ENCODE peak calls at places on chromosomes 2 and 18, in eight cellular contexts. One of them, this sample, is unnamed.

GRCh38 chr2:6111676-6112294 is 419.6 kb downstream of the SOX11 start:
- DNase-seq in hypothalamus: no peak
- DNase-seq in stimulated activated naive CD4-positive, alpha-beta T cell: no peak
- DNase-seq in fibroblast of the conjunctiva: no peak
- DNase-seq in stimulated activated CD8-positive, alpha-beta memory T cell treated with anti-CD3 and anti-CD28 coated beads, Interleukin-15, amount 100 ng/mL, for 24 hours: no peak
- DNase-seq in GM19239: no peak
- DNase-seq in Karpas-422: no peak
- DNase-seq in activated CD4-positive, alpha-beta T cell treated with anti-CD3 and anti-CD28 coated beads for 1 hour: no peak
- DNase-seq in this sample: no peak

GRCh38 chr18:4544131-4544530 is 89.0 kb upstream of the DLGAP1 start:
- DNase-seq in stimulated activated naive CD4-positive, alpha-beta T cell: no peak
- DNase-seq in stimulated activated CD8-positive, alpha-beta memory T cell treated with anti-CD3 and anti-CD28 coated beads, Interleukin-15, amount 100 ng/mL, for 24 hours: no peak
- DNase-seq in activated CD4-positive, alpha-beta T cell treated with anti-CD3 and anti-CD28 coated beads for 1 hour: no peak
- DNase-seq in fibroblast of the conjunctiva: peak
- DNase-seq in GM19239: no peak
- DNase-seq in hypothalamus: no peak
- DNase-seq in Karpas-422: no peak
- DNase-seq in this sample: no peak

GRCh38 chr2:1032030-1032429 is 81.4 kb downstream of the SNTG2 start:
- DNase-seq in GM19239: no peak
- DNase-seq in stimulated activated naive CD4-positive, alpha-beta T cell: no peak
- DNase-seq in hypothalamus: no peak
- DNase-seq in activated CD4-positive, alpha-beta T cell treated with anti-CD3 and anti-CD28 coated beads for 1 hour: no peak
- DNase-seq in Karpas-422: no peak
- DNase-seq in stimulated activated CD8-positive, alpha-beta memory T cell treated with anti-CD3 and anti-CD28 coated beads, Interleukin-15, amount 100 ng/mL, for 24 hours: no peak
- DNase-seq in fibroblast of the conjunctiva: no peak
- DNase-seq in this sample: no peak

GRCh38 chr2:131394147-131394931 is 30.4 kb upstream of the RAB6D start:
- DNase-seq in stimulated activated naive CD4-positive, alpha-beta T cell: no peak
- DNase-seq in Karpas-422: no peak
- DNase-seq in GM19239: no peak
- DNase-seq in hypothalamus: no peak
- DNase-seq in stimulated activated CD8-positive, alpha-beta memory T cell treated with anti-CD3 and anti-CD28 coated beads, Interleukin-15, amount 100 ng/mL, for 24 hours: no peak
- DNase-seq in fibroblast of the conjunctiva: no peak
- DNase-seq in activated CD4-positive, alpha-beta T cell treated with anti-CD3 and anti-CD28 coated beads for 1 hour: no peak
- DNase-seq in this sample: no peak

GRCh38 chr2:70312560-70312959 is 10.7 kb upstream of the FAM136A start:
- DNase-seq in stimulated activated CD8-positive, alpha-beta memory T cell treated with anti-CD3 and anti-CD28 coated beads, Interleukin-15, amount 100 ng/mL, for 24 hours: no peak
- DNase-seq in fibroblast of the conjunctiva: no peak
- DNase-seq in GM19239: no peak
- DNase-seq in activated CD4-positive, alpha-beta T cell treated with anti-CD3 and anti-CD28 coated beads for 1 hour: no peak
- DNase-seq in Karpas-422: peak
- DNase-seq in stimulated activated naive CD4-positive, alpha-beta T cell: no peak
- DNase-seq in hypothalamus: no peak
- DNase-seq in this sample: no peak

GRCh38 chr2:6423131-6423530 is 442.6 kb downstream of the CMPK2 start:
- DNase-seq in hypothalamus: no peak
- DNase-seq in GM19239: no peak
- DNase-seq in fibroblast of the conjunctiva: no peak
- DNase-seq in stimulated activated CD8-positive, alpha-beta memory T cell treated with anti-CD3 and anti-CD28 coated beads, Interleukin-15, amount 100 ng/mL, for 24 hours: no peak
- DNase-seq in stimulated activated naive CD4-positive, alpha-beta T cell: no peak
- DNase-seq in activated CD4-positive, alpha-beta T cell treated with anti-CD3 and anti-CD28 coated beads for 1 hour: no peak
- DNase-seq in Karpas-422: no peak
- DNase-seq in this sample: no peak

GRCh38 chr18:39435986-39436385 is 1870.4 kb upstream of the CELF4 start:
- DNase-seq in fibroblast of the conjunctiva: no peak
- DNase-seq in stimulated activated CD8-positive, alpha-beta memory T cell treated with anti-CD3 and anti-CD28 coated beads, Interleukin-15, amount 100 ng/mL, for 24 hours: no peak
- DNase-seq in activated CD4-positive, alpha-beta T cell treated with anti-CD3 and anti-CD28 coated beads for 1 hour: no peak
- DNase-seq in hypothalamus: no peak
- DNase-seq in GM19239: no peak
- DNase-seq in Karpas-422: no peak
- DNase-seq in stimulated activated naive CD4-positive, alpha-beta T cell: no peak
- DNase-seq in this sample: no peak

GRCh38 chr2:20650412-20650879 is 452 bp downstream of the HS1BP3 start:
- DNase-seq in stimulated activated CD8-positive, alpha-beta memory T cell treated with anti-CD3 and anti-CD28 coated beads, Interleukin-15, amount 100 ng/mL, for 24 hours: no peak
- DNase-seq in GM19239: no peak
- DNase-seq in activated CD4-positive, alpha-beta T cell treated with anti-CD3 and anti-CD28 coated beads for 1 hour: no peak
- DNase-seq in stimulated activated naive CD4-positive, alpha-beta T cell: peak
- DNase-seq in Karpas-422: peak
- DNase-seq in fibroblast of the conjunctiva: peak
- DNase-seq in hypothalamus: peak
- DNase-seq in this sample: no peak

GRCh38 chr2:127081826-127082633 is 24.9 kb downstream of the BIN1 start:
- DNase-seq in Karpas-422: peak
- DNase-seq in fibroblast of the conjunctiva: no peak
- DNase-seq in stimulated activated CD8-positive, alpha-beta memory T cell treated with anti-CD3 and anti-CD28 coated beads, Interleukin-15, amount 100 ng/mL, for 24 hours: peak
- DNase-seq in hypothalamus: no peak
- DNase-seq in stimulated activated naive CD4-positive, alpha-beta T cell: peak
- DNase-seq in activated CD4-positive, alpha-beta T cell treated with anti-CD3 and anti-CD28 coated beads for 1 hour: peak
- DNase-seq in GM19239: peak
- DNase-seq in this sample: peak

GRCh38 chr2:101328474-101329007 is 20.0 kb upstream of the RNF149 start:
- DNase-seq in stimulated activated naive CD4-positive, alpha-beta T cell: no peak
- DNase-seq in hypothalamus: no peak
- DNase-seq in GM19239: no peak
- DNase-seq in fibroblast of the conjunctiva: no peak
- DNase-seq in Karpas-422: no peak
- DNase-seq in stimulated activated CD8-positive, alpha-beta memory T cell treated with anti-CD3 and anti-CD28 coated beads, Interleukin-15, amount 100 ng/mL, for 24 hours: no peak
- DNase-seq in activated CD4-positive, alpha-beta T cell treated with anti-CD3 and anti-CD28 coated beads for 1 hour: no peak
- DNase-seq in this sample: no peak

GRCh38 chr2:42519624-42520023 is 25.8 kb upstream of the KCNG3 start:
- DNase-seq in GM19239: no peak
- DNase-seq in activated CD4-positive, alpha-beta T cell treated with anti-CD3 and anti-CD28 coated beads for 1 hour: no peak
- DNase-seq in stimulated activated naive CD4-positive, alpha-beta T cell: no peak
- DNase-seq in fibroblast of the conjunctiva: no peak
- DNase-seq in Karpas-422: no peak
- DNase-seq in hypothalamus: no peak
- DNase-seq in stimulated activated CD8-positive, alpha-beta memory T cell treated with anti-CD3 and anti-CD28 coated beads, Interleukin-15, amount 100 ng/mL, for 24 hours: no peak
- DNase-seq in this sample: no peak

GRCh38 chr2:187994464-187995331 is 297.0 kb upstream of the GULP1 start:
- DNase-seq in activated CD4-positive, alpha-beta T cell treated with anti-CD3 and anti-CD28 coated beads for 1 hour: no peak
- DNase-seq in stimulated activated CD8-positive, alpha-beta memory T cell treated with anti-CD3 and anti-CD28 coated beads, Interleukin-15, amount 100 ng/mL, for 24 hours: no peak
- DNase-seq in stimulated activated naive CD4-positive, alpha-beta T cell: no peak
- DNase-seq in Karpas-422: no peak
- DNase-seq in GM19239: no peak
- DNase-seq in fibroblast of the conjunctiva: no peak
- DNase-seq in hypothalamus: no peak
- DNase-seq in this sample: no peak

GRCh38 chr18:11989966-11990380 is 8.7 kb downstream of the IMPA2 start:
- DNase-seq in hypothalamus: no peak
- DNase-seq in stimulated activated naive CD4-positive, alpha-beta T cell: no peak
- DNase-seq in activated CD4-positive, alpha-beta T cell treated with anti-CD3 and anti-CD28 coated beads for 1 hour: no peak
- DNase-seq in fibroblast of the conjunctiva: no peak
- DNase-seq in stimulated activated CD8-positive, alpha-beta memory T cell treated with anti-CD3 and anti-CD28 coated beads, Interleukin-15, amount 100 ng/mL, for 24 hours: no peak
- DNase-seq in Karpas-422: no peak
- DNase-seq in GM19239: no peak
- DNase-seq in this sample: no peak

GRCh38 chr2:231710751-231711676 is 2.7 kb downstream of the PTMA start:
- DNase-seq in hypothalamus: no peak
- DNase-seq in stimulated activated naive CD4-positive, alpha-beta T cell: peak
- DNase-seq in stimulated activated CD8-positive, alpha-beta memory T cell treated with anti-CD3 and anti-CD28 coated beads, Interleukin-15, amount 100 ng/mL, for 24 hours: no peak
- DNase-seq in Karpas-422: peak
- DNase-seq in GM19239: no peak
- DNase-seq in activated CD4-positive, alpha-beta T cell treated with anti-CD3 and anti-CD28 coated beads for 1 hour: no peak
- DNase-seq in fibroblast of the conjunctiva: no peak
- DNase-seq in this sample: no peak

This sample was measured in T follicular helper cell.